ENCODE peak calls at places on chromosomes 3 and 15, in eight cellular contexts. K, D, S, W, T, G, O and B are unnamed samples.
A peak's percentile ranks its signal among the peaks of the same experiment; 100 is the strongest.

GRCh38 chr15:40322531-40323238 is 807 bp upstream of the INAFM2 start:
- DNase-seq in O (peak; percentile 47), K (no peak), D (no peak), S (no peak), G (no peak), W (no peak), T (peak; percentile 16), B (no peak)

GRCh38 chr3:99568936-99569335 is 69.5 kb upstream of the COL8A1 start:
- DNase-seq in S (no peak), G (no peak), D (no peak), O (no peak), W (no peak), K (no peak), T (no peak), B (no peak)

GRCh38 chr3:64164309-64164708 is 61.0 kb downstream of the PRICKLE2 start:
- DNase-seq in G (no peak), K (no peak), D (no peak), T (no peak), W (no peak), S (no peak), O (no peak), B (peak; percentile 54)

GRCh38 chr15:35301088-35301487 is 216.0 kb upstream of the NANOGP8 start:
- DNase-seq in O (no peak), G (no peak), W (no peak), S (no peak), D (no peak), K (no peak), T (no peak), B (no peak)

GRCh38 chr3:71168043-71168720 is 415.3 kb downstream of the FOXP1 start:
- DNase-seq in W (peak; percentile 87), D (no peak), K (no peak), S (no peak), O (no peak), T (no peak), G (no peak), B (peak; percentile 94)

GRCh38 chr15:74519311-74519710 is 21.7 kb upstream of the ARID3B start:
- DNase-seq in G (no peak), W (peak; percentile 75), D (no peak), K (no peak), S (no peak), T (no peak), O (no peak), B (peak; percentile 45)

GRCh38 chr3:170483485-170484262 is 65.0 kb downstream of the CLDN11 start:
- DNase-seq in T (no peak), W (no peak), G (no peak), S (peak; percentile 17), K (no peak), O (peak; percentile 44), D (no peak), B (peak; percentile 11)

GRCh38 chr15:67161881-67162280 is 92.6 kb downstream of the AAGAB start:
- DNase-seq in T (no peak), K (no peak), O (no peak), G (no peak), D (no peak), W (no peak), S (no peak), B (no peak)

GRCh38 chr3:157906627-157907026 is 199.6 kb downstream of the SHOX2 start:
- DNase-seq in K (no peak), W (no peak), O (no peak), T (no peak), S (no peak), D (no peak), G (no peak), B (peak; percentile 3)

GRCh38 chr15:46304320-46304719 is 669.5 kb downstream of the SQOR start:
- DNase-seq in W (no peak), T (no peak), O (peak; percentile 87), G (no peak), D (no peak), K (no peak), S (peak; percentile 46), B (no peak)

GRCh38 chr3:119295816-119296484 is 1.8 kb downstream of the ARHGAP31 start:
- DNase-seq in O (no peak), K (no peak), S (no peak), W (no peak), G (no peak), D (no peak), T (no peak), B (peak; percentile 12)

GRCh38 chr3:10551821-10552630 is 46.6 kb upstream of the ATP2B2 start:
- DNase-seq in T (peak; percentile 12), K (peak; percentile 27), S (peak; percentile 32), G (no peak), O (no peak), D (peak; percentile 12), W (peak; percentile 19), B (no peak)

GRCh38 chr3:10552631-10552943 is 47.2 kb upstream of the ATP2B2 start:
- DNase-seq in T (no peak), D (no peak), K (no peak), W (no peak), G (no peak), O (no peak), S (no peak), B (no peak)

GRCh38 chr3:10550705-10551104 is 45.3 kb upstream of the ATP2B2 start:
- DNase-seq in O (no peak), S (no peak), K (peak; percentile 21), T (no peak), D (no peak), W (no peak), G (peak; percentile 23), B (peak; percentile 10)

GRCh38 chr3:10549617-10550228 is 44.3 kb upstream of the ATP2B2 start:
- DNase-seq in K (no peak), O (no peak), D (no peak), S (no peak), T (no peak), G (no peak), W (no peak), B (no peak)

GRCh38 chr3:10551139-10551538 is 45.8 kb upstream of the ATP2B2 start:
- DNase-seq in T (no peak), W (no peak), D (no peak), S (no peak), G (no peak), K (no peak), O (no peak), B (no peak)
- H3K4me1 ChIP-seq in T (no peaks in the 10 kb centered on the region), W (no peaks in the 10 kb centered on the region), D (peaks cover 6% of the 10 kb centered on the region), S (no peaks in the 10 kb centered on the region), G (no peaks in the 10 kb centered on the region), K (no peaks in the 10 kb centered on the region), O (peaks cover 3% of the 10 kb centered on the region), B (no peaks in the 10 kb centered on the region)

DNA sequence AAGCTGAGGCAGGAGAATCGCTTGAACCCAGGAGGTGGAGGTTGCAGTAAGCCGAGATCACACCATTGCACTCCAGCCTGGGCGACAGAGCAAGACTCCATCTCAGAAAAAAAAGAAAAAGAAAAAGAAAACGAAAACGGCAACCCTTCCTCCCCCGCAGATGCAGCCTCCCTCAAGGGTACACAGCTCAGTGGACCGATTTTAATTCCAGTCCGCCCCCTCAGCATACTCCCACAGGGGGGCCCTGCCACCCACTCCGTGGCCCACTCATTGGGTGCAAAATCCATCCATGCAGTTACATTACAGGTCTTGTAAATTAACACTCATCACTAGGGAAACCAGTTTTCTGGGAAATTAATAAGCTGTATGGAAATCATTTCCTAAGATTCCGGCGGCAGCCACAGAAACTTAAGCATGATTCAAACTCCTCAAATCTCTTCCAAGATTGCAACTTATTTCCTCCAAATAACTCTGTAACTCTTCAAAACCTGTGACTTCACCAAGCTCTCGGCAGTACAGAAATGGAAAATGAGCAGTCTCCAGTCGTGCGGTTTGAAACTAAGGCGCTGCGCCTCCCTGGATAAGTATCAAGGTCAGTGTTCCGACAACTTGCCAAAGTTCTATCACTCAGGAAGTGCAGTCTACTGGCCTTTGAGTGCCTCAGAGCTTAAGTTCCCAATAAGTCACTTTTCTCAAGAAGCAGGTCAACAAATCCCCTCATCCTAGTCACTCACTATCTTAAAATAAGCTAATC is 24.6 kb upstream of the KLHL6 start:
- DNase-seq in T (no peak), O (no peak), K (peak; percentile 16), W (no peak), G (peak; percentile 54), D (peak; percentile 19), S (no peak), B (no peak)
- H3K4me3 ChIP-seq in T (no peak overlapping the region), O (no peak overlapping the region), K (peak overlapping the region; percentile 25), W (no peak overlapping the region), G (peak overlapping the region; percentile 48), D (peak overlapping the region; percentile 9), S (no peak overlapping the region), B (no peak overlapping the region)

GRCh38 chr15:97909291-97909891 is 51.1 kb upstream of the ARRDC4 start:
- DNase-seq in O (peak; percentile 81), K (peak; percentile 64), S (peak; percentile 66), T (peak; percentile 77), W (peak; percentile 50), D (peak; percentile 59), G (peak; percentile 34), B (peak; percentile 24)

DNA sequence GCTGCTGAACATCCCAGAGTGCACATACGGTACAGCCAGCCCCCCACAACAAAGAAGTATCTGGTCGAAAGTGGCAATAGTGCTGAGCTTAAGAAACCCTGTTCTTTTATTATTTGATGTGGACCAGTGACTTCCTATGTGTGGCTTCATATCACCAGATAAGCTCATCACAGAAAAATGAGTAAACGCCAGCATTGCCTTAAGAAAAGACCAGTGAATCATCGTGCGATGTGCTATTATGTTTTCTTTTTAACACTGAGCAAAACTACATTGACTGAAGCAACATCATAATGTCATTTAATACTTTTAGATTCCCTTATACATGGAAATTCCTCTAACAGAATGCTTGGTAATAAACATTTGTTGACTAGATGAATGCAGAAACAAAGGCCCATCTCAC is 45.2 kb upstream of the ARRDC4 start:
- DNase-seq in O (no peak), G (no peak), S (no peak), T (no peak), K (no peak), D (no peak), W (no peak), B (no peak)
- H3K4me1 ChIP-seq in O (no peaks in the 10 kb centered on the region), G (no peaks in the 10 kb centered on the region), S (no peaks in the 10 kb centered on the region), T (no peaks in the 10 kb centered on the region), K (no peaks in the 10 kb centered on the region), D (no peaks in the 10 kb centered on the region), W (no peaks in the 10 kb centered on the region), B (no peaks in the 10 kb centered on the region)

DNA sequence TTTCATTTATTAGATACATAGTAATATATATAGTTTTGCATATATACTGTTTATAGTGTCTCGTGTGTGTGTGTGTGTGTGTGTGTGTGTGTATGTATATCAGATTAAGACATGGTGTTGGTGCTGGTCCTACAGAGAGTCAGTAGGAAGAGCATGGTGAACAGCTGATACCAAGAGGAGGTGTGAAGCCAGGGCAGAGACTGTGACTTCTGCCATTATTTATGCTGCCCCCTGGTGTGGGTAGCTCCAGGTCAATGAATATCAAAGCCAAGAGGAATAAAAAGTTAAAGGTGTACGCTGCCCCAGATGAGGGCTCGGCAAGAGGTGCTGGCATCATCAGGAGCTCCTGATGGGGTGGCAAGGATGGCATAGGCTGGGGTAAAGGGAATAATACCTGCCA is 299.5 kb upstream of the RASGRP1 start:
- DNase-seq in W (no peak), T (no peak), S (no peak), G (no peak), D (no peak), O (no peak), K (no peak), B (no peak)
- H3K4me3 ChIP-seq in W (no peak overlapping the region), T (no peak overlapping the region), S (no peak overlapping the region), G (no peak overlapping the region), D (no peak overlapping the region), O (no peak overlapping the region), K (no peak overlapping the region), B (no peak overlapping the region)

GRCh38 chr3:36365829-36366228 is 14.5 kb upstream of the STAC start:
- DNase-seq in K (no peak), T (no peak), W (no peak), O (no peak), D (no peak), S (no peak), G (no peak), B (no peak)
- H3K4me1 ChIP-seq in K (no peaks in the 10 kb centered on the region), T (no peaks in the 10 kb centered on the region), W (no peaks in the 10 kb centered on the region), O (no peaks in the 10 kb centered on the region), D (no peaks in the 10 kb centered on the region), S (no peaks in the 10 kb centered on the region), G (no peaks in the 10 kb centered on the region), B (peaks cover 5% of the 10 kb centered on the region)